ENCODE peak calls at places on chromosomes 7 and 10, in six cellular contexts. V, U, R, A, F and H are unnamed samples.

GRCh38 chr7:143504937-143505297 is 27.2 kb downstream of the TAS2R41 start:
- DNase-seq in V (no peak), U (no peak), R (no peak), A (no peak), F (no peak), H (peak)

GRCh38 chr10:124296121-124296812 is 122.5 kb downstream of the OAT start:
- DNase-seq in F (no peak), A (peak), U (peak), V (no peak), R (no peak), H (peak)

GRCh38 chr7:94223375-94224084 is 171.2 kb upstream of the COL1A2 start:
- DNase-seq in V (peak), R (no peak), A (peak), U (peak), F (no peak), H (peak)

GRCh38 chr7:75928600-75928939 is 13.6 kb downstream of the POR start:
- DNase-seq in F (no peak), R (no peak), A (no peak), U (no peak), V (no peak), H (no peak)

GRCh38 chr7:17095001-17095574 is 203.4 kb upstream of the AHR start:
- DNase-seq in V (no peak), A (peak), U (peak), F (no peak), R (no peak), H (peak)

GRCh38 chr10:102612964-102613275 is 31.4 kb upstream of the TRIM8 start:
- DNase-seq in U (no peak), V (no peak), A (no peak), R (no peak), F (no peak), H (no peak)

GRCh38 chr7:95772771-95773581 is 622 bp downstream of the DYNC1I1 start:
- DNase-seq in A (peak), U (peak), V (no peak), R (no peak), F (no peak), H (peak)

GRCh38 chr7:107564553-107565298 is 955 bp downstream of the DUS4L start:
- DNase-seq in U (peak), F (no peak), V (peak), A (peak), R (no peak), H (peak)

GRCh38 chr10:111835562-111835961 is 348.0 kb downstream of the GPAM start:
- DNase-seq in F (no peak), V (no peak), A (peak), R (no peak), U (no peak), H (peak)

GRCh38 chr7:2619120-2619519 is 12.7 kb upstream of the TTYH3 start:
- DNase-seq in F (no peak), V (no peak), A (peak), R (no peak), U (no peak), H (peak)

GRCh38 chr7:33728779-33729646 is 176.3 kb upstream of the BMPER start:
- DNase-seq in R (no peak), V (no peak), F (no peak), U (no peak), A (no peak), H (no peak)

GRCh38 chr7:139619367-139619657 is 95.8 kb downstream of the CLEC2L start:
- DNase-seq in R (no peak), F (no peak), A (peak), U (no peak), V (no peak), H (peak)

GRCh38 chr7:39541493-39541892 is 24.7 kb upstream of the YAE1 start:
- DNase-seq in R (no peak), V (no peak), A (no peak), U (no peak), F (no peak), H (no peak)

GRCh38 chr7:22319424-22320403 is 37.2 kb downstream of the RAPGEF5 start:
- DNase-seq in U (no peak), R (no peak), F (no peak), V (no peak), A (no peak), H (no peak)

DNA sequence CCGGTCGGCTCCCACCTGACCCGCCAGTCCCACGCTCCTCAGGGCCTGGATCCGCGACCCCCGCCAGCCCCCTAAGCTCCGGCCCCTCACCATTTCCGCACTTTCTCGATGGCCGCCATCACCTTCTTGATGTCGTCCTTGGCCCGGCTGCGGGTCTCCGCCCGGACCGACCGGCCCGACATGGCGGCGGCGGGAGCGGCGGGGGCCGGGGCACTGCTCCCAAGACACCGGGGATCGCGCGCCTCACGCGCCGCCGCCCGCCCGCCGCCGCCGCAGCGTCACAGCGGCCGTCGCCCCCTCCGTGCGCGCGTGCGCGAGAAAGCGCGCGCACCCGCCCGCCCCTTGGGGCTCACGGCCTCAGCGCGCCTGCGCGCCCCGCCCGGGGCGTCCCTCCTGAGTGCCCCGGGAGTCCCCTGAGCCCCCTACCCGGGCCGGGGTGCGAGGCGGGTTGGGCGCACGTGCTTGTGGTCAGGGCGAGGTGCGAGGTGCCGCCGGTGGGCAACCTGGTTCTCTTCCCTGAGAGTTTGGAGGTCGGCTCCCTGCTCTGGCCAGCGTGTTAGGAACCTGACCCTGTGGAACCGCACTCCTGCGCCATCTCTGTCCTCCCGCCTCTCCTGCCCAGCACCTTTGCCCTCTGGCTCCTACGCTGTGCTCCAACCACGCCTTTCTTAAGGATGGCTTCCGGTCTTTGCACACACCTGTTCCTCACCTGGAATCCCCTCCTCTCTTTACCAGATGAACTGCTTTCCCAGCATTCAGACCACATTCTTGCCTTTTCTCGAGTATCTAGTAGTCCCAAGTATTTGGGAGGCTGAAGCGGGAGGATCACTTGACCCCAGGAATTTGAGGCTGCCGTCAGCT is at the start of gene BCL7B:
- DNase-seq in V (peak), F (peak), A (no peak), U (peak), R (peak), H (peak)
- TF ChIP-seq EZH2 in V (no peak), F (no peak), A (no peak), U (no peak), R (no peak), H (no peak)

GRCh38 chr10:78806805-78807221 is 262.0 kb upstream of the ZMIZ1 start:
- DNase-seq in V (no peak), U (peak), R (no peak), A (peak), F (no peak), H (no peak)
- H3K9ac ChIP-seq in V (no peak), U (no peak), R (no peak), A (no peak), F (no peak), H (no peak)

DNA sequence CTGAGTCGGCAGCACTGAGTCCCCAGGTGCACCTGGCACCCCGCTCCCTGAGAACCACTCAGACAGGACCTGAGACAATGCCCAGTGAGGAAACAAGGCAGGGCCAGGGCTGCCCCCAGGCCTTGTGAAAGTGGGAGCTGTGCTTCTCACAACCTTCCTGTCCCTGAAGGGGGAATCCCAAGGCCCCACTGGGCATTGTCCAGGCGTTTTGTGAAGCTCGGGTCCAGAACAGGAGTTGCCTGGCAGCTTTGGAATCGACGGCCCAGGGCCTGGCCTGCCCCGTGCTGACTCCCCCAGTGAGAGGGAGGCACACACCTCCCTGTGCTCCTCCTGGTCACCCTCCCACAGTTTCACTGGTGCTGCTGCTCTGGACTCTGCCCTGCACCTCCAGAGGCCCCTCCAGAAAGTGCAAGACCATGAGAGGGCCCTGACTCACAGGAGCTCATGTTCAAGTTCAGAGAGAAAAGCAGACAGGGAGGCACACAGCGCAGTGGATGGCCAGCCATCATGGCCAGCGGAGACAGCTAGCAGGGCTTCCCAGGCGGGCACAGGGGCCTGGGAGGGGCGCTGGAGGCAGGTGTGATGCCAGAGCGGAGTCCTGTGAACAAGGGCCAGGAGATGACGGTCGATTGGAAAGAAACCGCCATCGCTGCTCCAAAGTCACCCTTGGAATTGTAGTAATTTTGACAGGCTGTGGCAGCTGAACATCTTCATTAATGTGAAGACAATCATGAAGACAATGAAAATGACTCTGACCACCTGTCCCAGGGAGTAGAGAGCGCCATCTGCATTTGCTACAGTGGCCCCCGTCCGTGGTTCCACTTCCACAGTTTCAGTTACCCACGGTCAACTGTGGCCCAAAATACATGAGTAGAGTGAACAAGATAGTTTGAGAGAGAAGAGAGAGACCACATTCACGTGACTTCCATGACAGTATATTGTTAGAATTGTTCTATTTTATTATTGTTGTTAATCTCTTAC is 103.7 kb downstream of the MKI67 start:
- DNase-seq in R (no peak), F (no peak), U (no peak), V (no peak), A (no peak), H (no peak)
- TF ChIP-seq EZH2 in R (no peak), F (no peak), U (no peak), V (no peak), A (no peak), H (no peak)

GRCh38 chr10:110497438-110498086 is at the start of gene DUSP5:
- DNase-seq in V (peak), F (peak), U (peak), R (peak), A (peak), H (peak)
- H3K9ac ChIP-seq in V (peak), F (peak), U (peak), R (peak), A (peak), H (peak)

GRCh38 chr7:104328308-104328969 is at the start of gene LHFPL3:
- DNase-seq in V (no peak), R (no peak), U (no peak), F (no peak), A (no peak), H (no peak)
- TF ChIP-seq EZH2 in V (no peak), R (no peak), U (peak), F (no peak), A (no peak), H (no peak)

GRCh38 chr10:60313589-60313952 is 76.1 kb downstream of the ANK3 start:
- DNase-seq in R (no peak), V (no peak), F (no peak), U (no peak), A (no peak), H (no peak)

GRCh38 chr10:60310746-60311145 is 78.9 kb downstream of the ANK3 start:
- DNase-seq in U (no peak), A (no peak), R (no peak), V (no peak), F (no peak), H (no peak)

GRCh38 chr10:60314306-60314940 is 75.3 kb downstream of the ANK3 start:
- DNase-seq in A (peak), F (peak), V (peak), R (no peak), U (peak), H (peak)

GRCh38 chr10:60311821-60312220 is 77.9 kb downstream of the ANK3 start:
- DNase-seq in R (no peak), A (no peak), U (no peak), F (no peak), V (no peak), H (no peak)

DNA sequence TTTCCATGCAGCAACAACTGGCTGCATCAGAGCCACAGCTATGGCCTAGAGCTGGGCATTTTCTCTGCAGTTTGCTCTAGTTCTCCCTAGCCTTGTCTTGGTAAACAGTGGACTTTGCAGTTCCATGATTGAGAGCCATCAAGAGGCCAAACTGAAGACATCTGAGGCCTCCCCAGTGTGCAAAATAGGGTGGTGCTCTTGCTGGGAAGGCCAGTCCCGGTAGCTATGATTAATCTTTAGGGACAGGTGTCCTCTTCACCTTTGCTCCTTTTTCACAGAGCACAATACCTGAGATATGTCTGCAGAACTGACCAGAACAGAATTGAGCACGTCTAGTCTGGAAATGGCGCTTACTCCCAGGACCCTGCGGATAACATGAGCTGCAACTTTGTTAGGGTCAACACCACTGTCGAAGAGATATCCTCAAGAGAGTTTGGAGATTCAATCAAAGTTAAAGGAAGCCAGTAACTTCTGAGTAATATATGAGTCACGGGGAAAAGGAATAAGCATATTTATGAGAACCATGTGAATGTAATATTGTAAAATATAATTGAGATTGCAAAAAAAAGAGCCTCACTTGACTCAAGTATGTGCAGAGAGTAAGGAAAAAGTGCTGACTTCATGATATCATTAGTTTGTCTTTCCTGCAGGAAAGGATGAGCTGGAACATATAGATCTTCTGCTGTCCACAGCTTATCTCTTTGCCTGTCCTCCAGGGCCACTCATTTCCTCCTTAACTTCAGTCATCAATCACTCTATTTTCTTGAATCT is 76.7 kb downstream of the ANK3 start:
- DNase-seq in R (no peak), F (peak), V (peak), U (peak), A (peak), H (peak)
- H3K9ac ChIP-seq in R (no peak), F (no peak), V (no peak), U (no peak), A (no peak), H (no peak)

DNA sequence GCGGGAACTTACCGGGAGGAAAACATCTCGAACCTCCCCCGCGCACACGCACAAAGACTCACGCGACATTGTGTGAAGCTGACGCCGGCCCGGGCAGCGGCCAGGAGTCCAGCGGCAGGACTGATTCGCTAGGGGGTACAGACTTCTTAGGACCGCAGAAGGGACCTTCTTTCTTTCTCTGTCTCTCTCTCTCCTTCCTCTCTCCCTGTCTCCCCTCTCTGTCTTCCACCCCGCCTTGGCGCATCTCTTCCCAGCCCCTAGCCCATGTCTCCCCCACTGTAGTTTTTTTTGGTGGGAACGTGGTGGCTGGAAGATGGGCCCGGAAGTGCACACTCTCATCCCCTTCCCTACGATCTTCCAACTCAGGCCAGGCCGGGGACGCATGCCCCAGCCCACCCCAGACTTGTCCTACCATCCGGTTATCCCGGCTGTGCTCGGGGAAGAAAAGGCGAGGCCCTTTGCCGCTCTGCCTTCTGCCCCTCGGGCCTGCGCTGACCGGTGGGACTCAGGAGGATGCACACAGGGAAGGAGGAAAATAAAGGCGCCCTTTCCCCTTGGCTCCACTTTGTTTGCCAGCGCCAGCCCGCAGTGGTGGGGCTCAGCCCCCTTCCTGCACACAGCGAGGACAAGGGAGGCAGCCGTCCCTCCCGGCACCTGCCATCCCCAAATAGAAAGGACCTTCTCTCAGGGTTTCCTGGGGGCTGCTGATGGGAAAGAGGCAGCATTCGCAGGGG is 1.4 kb downstream of the EN2 start:
- DNase-seq in F (no peak), R (no peak), V (no peak), A (no peak), U (no peak), H (no peak)
- TF ChIP-seq EZH2 in F (no peak), R (peak), V (no peak), A (peak), U (peak), H (peak)

DNA sequence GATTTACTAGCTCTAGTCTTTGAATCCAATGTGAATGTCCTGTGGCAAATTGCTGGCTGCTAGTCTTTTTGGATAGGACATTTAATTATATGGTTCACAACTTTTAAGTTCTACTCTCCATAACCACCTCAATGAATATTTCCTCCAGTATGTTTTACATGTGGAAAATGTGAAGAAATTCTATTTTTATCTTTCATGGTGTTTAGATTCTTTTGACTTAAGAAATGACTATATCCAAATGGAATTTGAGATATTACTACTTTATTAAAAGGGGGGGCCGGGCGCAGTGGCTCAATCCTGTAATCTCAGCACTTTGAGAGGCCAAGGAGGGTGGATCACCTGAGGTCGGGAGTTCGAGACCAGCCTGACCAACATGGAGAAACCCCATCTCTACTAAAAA is 202.0 kb downstream of the ARL4A start:
- DNase-seq in F (no peak), R (no peak), A (peak), U (no peak), V (no peak), H (peak)
- H3K9ac ChIP-seq in F (no peak), R (no peak), A (no peak), U (no peak), V (no peak), H (no peak)

GRCh38 chr10:70258216-70258615 is 25.0 kb upstream of the PPA1 start:
- DNase-seq in V (no peak), U (no peak), A (no peak), F (no peak), R (no peak), H (no peak)

GRCh38 chr10:70253878-70254765 is 20.9 kb upstream of the PPA1 start:
- DNase-seq in V (no peak), F (no peak), U (peak), A (no peak), R (no peak), H (no peak)

GRCh38 chr10:70256463-70256862 is 23.2 kb upstream of the PPA1 start:
- DNase-seq in R (no peak), F (no peak), V (no peak), A (no peak), U (no peak), H (no peak)

GRCh38 chr10:70254795-70255328 is 21.6 kb upstream of the PPA1 start:
- DNase-seq in V (no peak), U (no peak), F (no peak), R (no peak), A (no peak), H (no peak)

DNA sequence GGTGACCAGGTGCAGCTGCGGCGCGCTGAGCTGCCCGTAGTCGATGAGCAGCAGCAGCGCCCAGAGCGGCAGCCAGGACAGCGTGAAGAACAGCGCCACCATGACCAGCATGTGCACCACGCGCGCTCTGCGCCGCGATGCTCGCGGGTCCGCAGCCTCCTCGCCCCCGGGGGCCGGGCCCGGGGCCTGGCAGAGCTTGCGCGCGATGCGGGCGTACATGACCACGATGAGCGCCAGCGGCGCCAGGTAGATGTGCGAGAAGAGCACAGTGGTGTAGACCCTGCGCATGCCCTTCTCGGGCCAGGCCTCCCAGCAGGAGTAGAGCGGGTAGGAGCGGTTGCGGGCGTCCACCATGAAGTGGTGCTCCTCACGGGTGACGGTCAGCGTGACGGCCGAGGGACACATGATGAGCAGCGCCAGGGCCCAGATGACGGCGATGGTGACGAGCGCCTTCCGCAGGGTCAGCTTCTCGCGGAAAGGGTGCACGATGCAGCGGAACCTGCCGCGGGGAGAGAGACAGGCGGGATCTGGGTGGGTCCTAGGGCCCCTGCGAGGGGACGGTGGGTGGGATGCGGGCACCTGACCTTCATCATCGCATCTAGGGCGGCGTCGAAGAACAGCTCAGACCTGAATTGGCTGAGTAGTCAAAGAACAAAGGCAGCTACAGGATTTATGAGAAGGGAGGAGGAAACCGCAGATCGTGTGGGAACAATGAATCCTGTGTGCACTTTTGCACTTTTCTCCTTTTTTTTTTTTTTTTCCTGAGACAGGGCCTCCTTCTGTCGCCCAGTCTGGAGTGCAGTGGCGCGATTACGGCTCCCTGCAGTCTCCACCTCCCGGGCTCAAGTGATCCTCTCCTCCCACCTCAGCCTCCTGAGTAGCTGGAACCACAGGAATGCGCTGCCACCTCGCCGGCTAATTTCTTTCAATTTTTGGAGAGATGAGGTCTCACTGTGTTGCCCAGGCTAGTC is 22.4 kb upstream of the PPA1 start:
- DNase-seq in V (peak), U (peak), R (peak), A (peak), F (no peak), H (peak)
- TF ChIP-seq EZH2 in V (no peak), U (no peak), R (no peak), A (peak), F (no peak), H (no peak)